ENCODE peak calls at places on chromosome 21, in ten cellular contexts. E is NCI-H187 treated with DMSO at 0.1 percent for 48 hours, I is SHP77, P is LoVo, X is RWPE1, Z is HAP-1, V is neural progenitor cell, A is Peyer's patch, O is uterus, C is T-helper 17 cell. G is an unnamed sample.

GRCh38 chr21:35649186-35649585 is 411.1 kb downstream of the SETD4 start:
- DNase-seq in E (no peak), I (no peak), P (no peak), X (peak; percentile 8), Z (no peak), V (no peak), A (no peak), O (no peak), C (no peak), G (no peak)

GRCh38 chr21:35952651-35953340 is 107.5 kb downstream of the SETD4 start:
- DNase-seq in E (no peak), I (no peak), P (no peak), X (no peak), Z (no peak), V (no peak), A (no peak), O (no peak), C (no peak), G (no peak)

GRCh38 chr21:32994305-32994704 is 31.4 kb upstream of the OLIG2 start:
- DNase-seq in E (no peak), I (no peak), P (peak; percentile 15), X (peak; percentile 11), Z (no peak), V (no peak), A (no peak), O (no peak), C (no peak), G (no peak)

GRCh38 chr21:15759469-15759868 is 29.7 kb downstream of the USP25 start:
- DNase-seq in E (no peak), I (no peak), P (no peak), X (no peak), Z (no peak), V (no peak), A (no peak), O (no peak), C (no peak), G (no peak)

GRCh38 chr21:35927262-35927661 is 133.1 kb downstream of the SETD4 start:
- DNase-seq in E (no peak), I (peak; percentile 87), P (no peak), X (no peak), Z (no peak), V (no peak), A (no peak), O (no peak), C (no peak), G (no peak)

GRCh38 chr21:34502480-34503106 is 9.4 kb downstream of the KCNE1 start:
- DNase-seq in E (no peak), I (no peak), P (no peak), X (no peak), Z (no peak), V (no peak), A (no peak), O (no peak), C (no peak), G (no peak)

GRCh38 chr21:42216726-42217572 is 2.0 kb upstream of the ABCG1 start:
- DNase-seq in E (no peak), I (no peak), P (no peak), X (no peak), Z (no peak), V (no peak), A (no peak), O (no peak), C (no peak), G (no peak)

GRCh38 chr21:28884481-28884880 is 108.2 kb downstream of the LTN1 start:
- DNase-seq in E (no peak), I (no peak), P (peak; percentile 6), X (no peak), Z (no peak), V (no peak), A (no peak), O (no peak), C (no peak), G (peak; percentile 16)

GRCh38 chr21:41816583-41817165 is 49.8 kb upstream of the RIPK4 start:
- DNase-seq in E (no peak), I (peak; percentile 40), P (peak; percentile 33), X (peak; percentile 24), Z (peak; percentile 69), V (peak; percentile 77), A (peak; percentile 75), O (peak; percentile 49), C (peak; percentile 48), G (peak; percentile 54)

GRCh38 chr21:34073749-34074282 is 438 bp downstream of the MRPS6 start:
- DNase-seq in E (no peak), I (no peak), P (no peak), X (peak; percentile 15), Z (peak; percentile 44), V (peak; percentile 67), A (peak; percentile 75), O (no peak), C (peak; percentile 26), G (no peak)

GRCh38 chr21:41809891-41810596 is 43.2 kb upstream of the RIPK4 start:
- DNase-seq in E (no peak), I (no peak), P (no peak), X (no peak), Z (no peak), V (no peak), A (no peak), O (no peak), C (no peak), G (no peak)

GRCh38 chr21:42221581-42222345 is 2.8 kb downstream of the ABCG1 start:
- DNase-seq in E (no peak), I (no peak), P (no peak), X (no peak), Z (no peak), V (no peak), A (no peak), O (no peak), C (no peak), G (no peak)

GRCh38 chr21:44271558-44271957 is 9.9 kb upstream of the DNMT3L start:
- DNase-seq in E (no peak), I (no peak), P (no peak), X (no peak), Z (no peak), V (no peak), A (no peak), O (no peak), C (no peak), G (no peak)

GRCh38 chr21:35833991-35834390 is 226.3 kb downstream of the SETD4 start:
- DNase-seq in E (no peak), I (no peak), P (no peak), X (no peak), Z (no peak), V (no peak), A (no peak), O (no peak), C (no peak), G (no peak)

GRCh38 chr21:45152265-45152746 is 77.9 kb downstream of the ADARB1 start:
- DNase-seq in E (no peak), I (peak; percentile 68), P (no peak), X (no peak), Z (peak; percentile 58), V (peak; percentile 77), A (no peak), O (no peak), C (peak; percentile 48), G (peak; percentile 72)

GRCh38 chr21:45033791-45034555 is 40.4 kb upstream of the ADARB1 start:
- DNase-seq in E (no peak), I (no peak), P (no peak), X (no peak), Z (no peak), V (no peak), A (peak; percentile 46), O (peak; percentile 15), C (no peak), G (no peak)

GRCh38 chr21:38533887-38534286 is 35.6 kb upstream of the ERG start:
- DNase-seq in E (peak; percentile 32), I (no peak), P (no peak), X (no peak), Z (no peak), V (peak; percentile 7), A (no peak), O (no peak), C (no peak), G (no peak)

GRCh38 chr21:41961282-41961701 is 7.5 kb upstream of the C2CD2 start:
- DNase-seq in E (no peak), I (no peak), P (no peak), X (no peak), Z (no peak), V (no peak), A (no peak), O (no peak), C (no peak), G (no peak)

GRCh38 chr21:36035381-36035791 is 24.9 kb downstream of the SETD4 start:
- DNase-seq in E (no peak), I (no peak), P (no peak), X (no peak), Z (no peak), V (peak; percentile 52), A (no peak), O (no peak), C (no peak), G (no peak)

GRCh38 chr21:33412832-33413519 is 9.8 kb downstream of the IFNGR2 start:
- DNase-seq in E (no peak), I (no peak), P (peak; percentile 80), X (no peak), Z (no peak), V (no peak), A (peak; percentile 59), O (no peak), C (no peak), G (no peak)

G was measured in naive thymus-derived CD4-positive, alpha-beta T cell.